ENCODE peak calls at places on chromosome 16, in six cellular contexts. I, G, S, K, Z and B are unnamed samples.

GRCh38 chr16:58105619-58106018 is 23.6 kb downstream of the CFAP20 start:
- DNase-seq in I (no peak), G (no peak), Z (no peak), K (no peak), S (no peak), B (no peak)

GRCh38 chr16:67917852-67918236 is 13.8 kb downstream of the CTRL start:
- DNase-seq in Z (no peak), S (no peak), G (no peak), I (no peak), K (no peak), B (no peak)

GRCh38 chr16:84881702-84882521 is 62.1 kb downstream of the CRISPLD2 start:
- DNase-seq in S (no peak), Z (no peak), I (no peak), G (no peak), K (no peak), B (no peak)

GRCh38 chr16:57087003-57087402 is 5.4 kb upstream of the CPNE2 start:
- DNase-seq in I (no peak), K (no peak), Z (no peak), G (no peak), S (no peak), B (no peak)

GRCh38 chr16:67104061-67104460 is 5.7 kb upstream of the PHAF1 start:
- DNase-seq in S (no peak), G (no peak), K (peak), Z (no peak), I (no peak), B (peak)

GRCh38 chr16:50088302-50088701 is 22.5 kb downstream of the HEATR3 start:
- DNase-seq in G (no peak), S (no peak), K (no peak), I (no peak), Z (no peak), B (no peak)

GRCh38 chr16:56689171-56689570 is 6.9 kb downstream of the MT1X start:
- DNase-seq in S (no peak), G (no peak), K (no peak), Z (no peak), I (no peak), B (no peak)

GRCh38 chr16:17166095-17166494 is 304.7 kb downstream of the XYLT1 start:
- DNase-seq in S (no peak), K (no peak), G (no peak), Z (no peak), I (no peak), B (no peak)

GRCh38 chr16:30375830-30376229 is 1.2 kb downstream of the MYL11 start:
- DNase-seq in I (no peak), S (no peak), K (no peak), Z (no peak), G (no peak), B (no peak)

GRCh38 chr16:83248735-83249469 is 558.9 kb upstream of the HSBP1 start:
- DNase-seq in I (no peak), G (no peak), S (no peak), K (no peak), Z (no peak), B (no peak)

GRCh38 chr16:55136356-55136755 is 187.6 kb upstream of the IRX6 start:
- DNase-seq in K (no peak), S (no peak), G (no peak), Z (no peak), I (no peak), B (no peak)

GRCh38 chr16:50683689-50684374 is 2.7 kb upstream of the SNX20 start:
- DNase-seq in S (peak), K (no peak), G (no peak), Z (peak), I (no peak), B (no peak)

GRCh38 chr16:67936876-67937605 is 391 bp upstream of the PSMB10 start:
- DNase-seq in Z (peak), S (peak), G (peak), K (no peak), I (no peak), B (no peak)

GRCh38 chr16:78675312-78675711 is 575.9 kb downstream of the WWOX start:
- DNase-seq in G (no peak), I (no peak), S (no peak), Z (no peak), K (no peak), B (no peak)

GRCh38 chr16:75471723-75472634 is 7.5 kb upstream of the TMEM170A start:
- DNase-seq in S (peak), G (peak), I (no peak), K (peak), Z (peak), B (no peak)

GRCh38 chr16:77298638-77299360 is 99.6 kb downstream of the SYCE1L start:
- DNase-seq in K (no peak), S (no peak), I (no peak), G (peak), Z (no peak), B (peak)

GRCh38 chr16:54504372-54504771 is 217.8 kb upstream of the IRX3 start:
- DNase-seq in S (no peak), G (no peak), I (no peak), Z (no peak), K (no peak), B (no peak)

GRCh38 chr16:57653936-57654335 is 14.2 kb upstream of the ADGRG3 start:
- DNase-seq in G (no peak), S (no peak), Z (no peak), I (no peak), K (no peak), B (no peak)

GRCh38 chr16:1333854-1334719 is 642 bp downstream of the BAIAP3 start:
- DNase-seq in K (no peak), Z (no peak), G (no peak), I (no peak), S (no peak), B (no peak)

GRCh38 chr16:58582971-58583765 is 46.5 kb downstream of the CNOT1 start:
- DNase-seq in K (no peak), S (no peak), I (no peak), Z (no peak), G (no peak), B (no peak)

GRCh38 chr16:51538707-51539604 is 387.9 kb upstream of the SALL1 start:
- DNase-seq in Z (no peak), S (peak), G (no peak), I (no peak), K (no peak), B (no peak)

GRCh38 chr16:54056921-54057320 is 229.7 kb downstream of the IRX3 start:
- DNase-seq in I (no peak), S (no peak), Z (no peak), G (no peak), K (no peak), B (no peak)

GRCh38 chr16:48452991-48453760 is 68.0 kb upstream of the SIAH1 start:
- DNase-seq in I (no peak), Z (no peak), S (no peak), G (peak), K (no peak), B (no peak)